ENCODE peak calls at places on chromosomes 5 and 9, in five cellular contexts. One of them, this sample, is unnamed.

GRCh38 chr9:93132287-93132927 is 1.6 kb downstream of the NINJ1 start:
- DNase-seq in WTC11: no peak
- DNase-seq in sigmoid colon: peak
- DNase-seq in mucosa of descending colon: peak
- DNase-seq in tibial nerve: peak
- DNase-seq in this sample: no peak

GRCh38 chr9:35164711-35165110 is 2.9 kb downstream of the UNC13B start:
- DNase-seq in WTC11: no peak
- DNase-seq in sigmoid colon: no peak
- DNase-seq in tibial nerve: no peak
- DNase-seq in mucosa of descending colon: no peak
- DNase-seq in this sample: no peak

GRCh38 chr5:100777680-100778281 is 125.3 kb downstream of the ST8SIA4 start:
- DNase-seq in WTC11: no peak
- DNase-seq in tibial nerve: no peak
- DNase-seq in mucosa of descending colon: no peak
- DNase-seq in sigmoid colon: no peak
- DNase-seq in this sample: no peak

GRCh38 chr9:79154806-79155205 is 417.0 kb upstream of the TLE4 start:
- DNase-seq in WTC11: no peak
- DNase-seq in tibial nerve: no peak
- DNase-seq in sigmoid colon: no peak
- DNase-seq in mucosa of descending colon: no peak
- DNase-seq in this sample: no peak

GRCh38 chr9:114098021-114098659 is 952 bp downstream of the KIF12 start:
- DNase-seq in WTC11: peak
- DNase-seq in sigmoid colon: no peak
- DNase-seq in mucosa of descending colon: peak
- DNase-seq in tibial nerve: no peak
- DNase-seq in this sample: peak

GRCh38 chr5:1063661-1064382 is 48.0 kb downstream of the SLC12A7 start:
- DNase-seq in tibial nerve: no peak
- DNase-seq in sigmoid colon: no peak
- DNase-seq in WTC11: no peak
- DNase-seq in mucosa of descending colon: no peak
- DNase-seq in this sample: peak

GRCh38 chr9:72615931-72616330 is 94.5 kb downstream of the TMC1 start:
- DNase-seq in tibial nerve: no peak
- DNase-seq in sigmoid colon: no peak
- DNase-seq in WTC11: no peak
- DNase-seq in mucosa of descending colon: no peak
- DNase-seq in this sample: no peak

GRCh38 chr5:74616236-74617146 is 24.0 kb downstream of the ENC1 start:
- DNase-seq in tibial nerve: no peak
- DNase-seq in mucosa of descending colon: no peak
- DNase-seq in WTC11: no peak
- DNase-seq in sigmoid colon: no peak
- DNase-seq in this sample: no peak

GRCh38 chr5:66958984-66959641 is 237.5 kb downstream of the CD180 start:
- DNase-seq in tibial nerve: no peak
- DNase-seq in sigmoid colon: peak
- DNase-seq in mucosa of descending colon: no peak
- DNase-seq in WTC11: peak
- DNase-seq in this sample: peak

GRCh38 chr5:149962040-149962439 is 1.5 kb downstream of the SLC26A2 start:
- DNase-seq in tibial nerve: no peak
- DNase-seq in sigmoid colon: no peak
- DNase-seq in mucosa of descending colon: no peak
- DNase-seq in WTC11: no peak
- DNase-seq in this sample: no peak

GRCh38 chr5:93343570-93343969 is 237.4 kb downstream of the NR2F1-AS1 start:
- DNase-seq in mucosa of descending colon: no peak
- DNase-seq in tibial nerve: no peak
- DNase-seq in sigmoid colon: no peak
- DNase-seq in WTC11: no peak
- DNase-seq in this sample: no peak

GRCh38 chr9:124291801-124292396 is 34.1 kb downstream of the NEK6 start:
- DNase-seq in mucosa of descending colon: no peak
- DNase-seq in sigmoid colon: no peak
- DNase-seq in tibial nerve: no peak
- DNase-seq in WTC11: no peak
- DNase-seq in this sample: no peak

GRCh38 chr9:124295097-124295794 is 37.5 kb downstream of the NEK6 start:
- DNase-seq in mucosa of descending colon: no peak
- DNase-seq in tibial nerve: no peak
- DNase-seq in sigmoid colon: peak
- DNase-seq in WTC11: no peak
- DNase-seq in this sample: no peak

GRCh38 chr9:124292696-124293593 is 35.2 kb downstream of the NEK6 start:
- DNase-seq in mucosa of descending colon: no peak
- DNase-seq in tibial nerve: no peak
- DNase-seq in WTC11: no peak
- DNase-seq in sigmoid colon: no peak
- DNase-seq in this sample: no peak

GRCh38 chr9:124296094-124296493 is 38.3 kb downstream of the NEK6 start:
- DNase-seq in WTC11: no peak
- DNase-seq in tibial nerve: no peak
- DNase-seq in sigmoid colon: no peak
- DNase-seq in mucosa of descending colon: no peak
- DNase-seq in this sample: no peak

GRCh38 chr9:124293712-124294504 is 36.2 kb downstream of the NEK6 start:
- DNase-seq in sigmoid colon: no peak
- DNase-seq in tibial nerve: no peak
- DNase-seq in mucosa of descending colon: no peak
- DNase-seq in WTC11: no peak
- DNase-seq in this sample: no peak
- TF ChIP-seq CTCF in sigmoid colon: no peak
- TF ChIP-seq CTCF in tibial nerve: no peak
- TF ChIP-seq CTCF in mucosa of descending colon: no peak
- TF ChIP-seq CTCF in WTC11: no peak
- TF ChIP-seq CTCF in this sample: no peak

DNA sequence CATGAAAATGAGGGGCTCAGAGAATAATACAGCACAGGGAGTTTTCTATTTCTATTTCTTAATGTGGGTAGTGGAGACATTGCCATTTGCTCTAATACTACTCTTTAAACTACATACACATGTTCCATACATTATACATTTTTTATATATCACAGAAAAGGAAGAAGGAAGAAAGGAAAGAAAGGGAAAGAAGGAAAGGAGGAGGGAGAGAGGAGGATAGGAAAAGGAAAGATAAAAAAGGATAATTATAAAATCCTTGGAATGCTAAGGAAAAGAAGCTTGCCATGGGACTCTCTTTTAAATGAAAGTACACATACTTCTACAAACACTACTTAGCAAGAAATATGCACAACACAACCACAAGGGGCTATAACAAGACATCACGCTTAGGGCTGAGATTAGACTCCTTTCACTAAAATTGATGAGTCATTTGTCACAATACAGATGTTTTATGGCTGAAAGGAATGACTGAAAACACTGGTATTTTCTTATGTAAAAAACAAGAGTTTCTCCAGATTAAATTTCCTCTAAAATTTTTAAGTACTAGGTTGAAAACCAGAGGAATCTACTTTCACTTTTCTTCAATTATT is 219.8 kb downstream of the ARL15 start:
- DNase-seq in mucosa of descending colon: no peak
- DNase-seq in WTC11: no peak
- DNase-seq in sigmoid colon: no peak
- DNase-seq in tibial nerve: no peak
- DNase-seq in this sample: no peak
- TF ChIP-seq CTCF in mucosa of descending colon: no peak
- TF ChIP-seq CTCF in WTC11: no peak
- TF ChIP-seq CTCF in sigmoid colon: no peak
- TF ChIP-seq CTCF in tibial nerve: no peak
- TF ChIP-seq CTCF in this sample: peak

GRCh38 chr5:169991115-169991514 is 10.8 kb upstream of the INSYN2B start:
- DNase-seq in sigmoid colon: no peak
- DNase-seq in WTC11: no peak
- DNase-seq in tibial nerve: no peak
- DNase-seq in mucosa of descending colon: no peak
- DNase-seq in this sample: no peak
- TF ChIP-seq CTCF in sigmoid colon: no peak
- TF ChIP-seq CTCF in WTC11: no peak
- TF ChIP-seq CTCF in tibial nerve: no peak
- TF ChIP-seq CTCF in mucosa of descending colon: no peak
- TF ChIP-seq CTCF in this sample: no peak

DNA sequence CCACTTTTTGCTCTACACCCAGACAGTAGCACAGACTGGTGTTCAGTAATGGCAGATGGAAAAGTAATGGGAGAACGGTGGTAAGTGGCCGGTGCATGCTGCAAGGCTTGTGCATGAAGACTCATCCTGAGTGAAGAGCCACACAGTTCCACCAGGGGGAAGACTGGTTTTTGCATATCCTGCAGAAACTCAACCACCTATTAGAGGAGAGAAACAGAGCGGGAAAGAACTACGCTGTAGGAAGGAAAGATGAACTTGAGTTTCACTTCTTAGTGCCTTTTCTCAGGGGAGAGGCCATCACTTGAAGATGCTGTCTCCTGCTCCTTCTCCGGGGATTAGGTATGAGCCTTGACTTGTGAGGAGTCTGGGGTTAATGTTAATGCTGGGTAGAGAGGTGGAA is 9.4 kb upstream of the PRSS3 start:
- DNase-seq in tibial nerve: no peak
- DNase-seq in sigmoid colon: no peak
- DNase-seq in WTC11: no peak
- DNase-seq in mucosa of descending colon: no peak
- DNase-seq in this sample: no peak
- TF ChIP-seq CTCF in tibial nerve: no peak
- TF ChIP-seq CTCF in sigmoid colon: no peak
- TF ChIP-seq CTCF in WTC11: peak
- TF ChIP-seq CTCF in mucosa of descending colon: no peak
- TF ChIP-seq CTCF in this sample: no peak